ENCODE peak calls at places on chromosomes 2 and 18, in six cellular contexts. N, I, W, L, Z and S are unnamed samples.

GRCh38 chr18:1394966-1395365 is 490.3 kb downstream of the ADCYAP1 start:
- DNase-seq in N (no peak), L (no peak), I (no peak), W (no peak), Z (no peak), S (no peak)

GRCh38 chr18:61887838-61888237 is 5.0 kb downstream of the RNF152 start:
- DNase-seq in Z (no peak), I (no peak), L (no peak), W (no peak), N (no peak), S (no peak)

GRCh38 chr2:7043689-7044088 is 126.5 kb downstream of the RNF144A start:
- DNase-seq in L (no peak), W (no peak), Z (no peak), I (no peak), N (no peak), S (no peak)

GRCh38 chr2:190682168-190682567 is 33.3 kb downstream of the NAB1 start:
- DNase-seq in I (peak), L (no peak), N (no peak), Z (peak), W (peak), S (no peak)

GRCh38 chr2:158772306-158773078 is 22.6 kb upstream of the DAPL1 start:
- DNase-seq in W (no peak), I (peak), N (no peak), L (no peak), Z (no peak), S (peak)

GRCh38 chr2:239008004-239008403 is 160.1 kb downstream of the TWIST2 start:
- DNase-seq in W (no peak), L (no peak), Z (no peak), I (no peak), N (no peak), S (no peak)

GRCh38 chr18:59505311-59505710 is 146.2 kb upstream of the LMAN1 start:
- DNase-seq in N (no peak), L (no peak), Z (no peak), W (peak), I (no peak), S (no peak)

GRCh38 chr2:217725409-217725808 is 277.4 kb downstream of the TNS1 start:
- DNase-seq in Z (no peak), I (no peak), L (no peak), W (no peak), N (no peak), S (no peak)